ENCODE peak calls at places on chromosomes 11 and 22, in nine cellular contexts. One of them, this sample, is unnamed.

GRCh38 chr22:32202539-32203180 is 2.2 kb downstream of the RFPL2 start:
- DNase-seq in colonic mucosa: peak; percentile 71
- DNase-seq in tibial nerve: no peak
- DNase-seq in Caco-2: peak; percentile 77
- DNase-seq in RWPE2: no peak
- DNase-seq in WTC11: peak; percentile 63
- DNase-seq in endothelial cell: peak; percentile 65
- DNase-seq in astrocyte of the spinal cord: peak; percentile 23
- DNase-seq in Peyer's patch: no peak
- DNase-seq in this sample: no peak

GRCh38 chr22:39933741-39934140 is 26.5 kb upstream of the TMA7B start:
- DNase-seq in colonic mucosa: no peak
- DNase-seq in tibial nerve: no peak
- DNase-seq in Caco-2: no peak
- DNase-seq in RWPE2: no peak
- DNase-seq in WTC11: no peak
- DNase-seq in endothelial cell: no peak
- DNase-seq in astrocyte of the spinal cord: no peak
- DNase-seq in Peyer's patch: peak; percentile 24
- DNase-seq in this sample: no peak

GRCh38 chr11:18650859-18651557 is 16.9 kb upstream of the SPTY2D1 start:
- DNase-seq in colonic mucosa: peak; percentile 66
- DNase-seq in tibial nerve: peak; percentile 29
- DNase-seq in Caco-2: peak; percentile 66
- DNase-seq in RWPE2: no peak
- DNase-seq in WTC11: peak; percentile 66
- DNase-seq in endothelial cell: peak; percentile 55
- DNase-seq in astrocyte of the spinal cord: peak; percentile 45
- DNase-seq in Peyer's patch: peak; percentile 46
- DNase-seq in this sample: no peak

GRCh38 chr11:10942621-10943020 is 84.8 kb upstream of the ZBED5 start:
- DNase-seq in colonic mucosa: no peak
- DNase-seq in tibial nerve: no peak
- DNase-seq in Caco-2: no peak
- DNase-seq in RWPE2: no peak
- DNase-seq in WTC11: no peak
- DNase-seq in endothelial cell: no peak
- DNase-seq in astrocyte of the spinal cord: no peak
- DNase-seq in Peyer's patch: no peak
- DNase-seq in this sample: no peak

GRCh38 chr11:65432133-65432650 is 9.6 kb downstream of the NEAT1 start:
- DNase-seq in colonic mucosa: no peak
- DNase-seq in tibial nerve: no peak
- DNase-seq in Caco-2: no peak
- DNase-seq in RWPE2: no peak
- DNase-seq in WTC11: no peak
- DNase-seq in endothelial cell: no peak
- DNase-seq in astrocyte of the spinal cord: no peak
- DNase-seq in Peyer's patch: no peak
- DNase-seq in this sample: no peak

GRCh38 chr11:128328955-128329551 is 258.3 kb downstream of the ETS1 start:
- DNase-seq in colonic mucosa: no peak
- DNase-seq in tibial nerve: no peak
- DNase-seq in Caco-2: no peak
- DNase-seq in RWPE2: no peak
- DNase-seq in WTC11: no peak
- DNase-seq in endothelial cell: no peak
- DNase-seq in astrocyte of the spinal cord: no peak
- DNase-seq in Peyer's patch: no peak
- DNase-seq in this sample: no peak

GRCh38 chr11:35162795-35163194 is 23.8 kb downstream of the CD44 start:
- DNase-seq in colonic mucosa: no peak
- DNase-seq in tibial nerve: no peak
- DNase-seq in Caco-2: no peak
- DNase-seq in RWPE2: no peak
- DNase-seq in WTC11: no peak
- DNase-seq in endothelial cell: no peak
- DNase-seq in astrocyte of the spinal cord: no peak
- DNase-seq in Peyer's patch: no peak
- DNase-seq in this sample: peak; percentile 58

GRCh38 chr11:119470316-119471266 is 47.6 kb upstream of the THY1 start:
- DNase-seq in colonic mucosa: no peak
- DNase-seq in tibial nerve: no peak
- DNase-seq in Caco-2: no peak
- DNase-seq in RWPE2: no peak
- DNase-seq in WTC11: no peak
- DNase-seq in endothelial cell: no peak
- DNase-seq in astrocyte of the spinal cord: peak; percentile 93
- DNase-seq in Peyer's patch: no peak
- DNase-seq in this sample: no peak

GRCh38 chr11:8777907-8778767 is 95.5 kb downstream of the RPL27A start:
- DNase-seq in colonic mucosa: no peak
- DNase-seq in tibial nerve: no peak
- DNase-seq in Caco-2: no peak
- DNase-seq in RWPE2: no peak
- DNase-seq in WTC11: no peak
- DNase-seq in endothelial cell: no peak
- DNase-seq in astrocyte of the spinal cord: peak; percentile 66
- DNase-seq in Peyer's patch: no peak
- DNase-seq in this sample: no peak
- TF ChIP-seq CTCF in colonic mucosa: no peak
- TF ChIP-seq CTCF in tibial nerve: no peak
- TF ChIP-seq CTCF in Caco-2: no peak
- TF ChIP-seq CTCF in RWPE2: no peak
- TF ChIP-seq CTCF in WTC11: no peak
- TF ChIP-seq CTCF in endothelial cell: no peak
- TF ChIP-seq CTCF in astrocyte of the spinal cord: no peak
- TF ChIP-seq CTCF in Peyer's patch: no peak
- TF ChIP-seq CTCF in this sample: no peak

GRCh38 chr11:69716099-69716498 is 12.3 kb upstream of the FGF19 start:
- DNase-seq in colonic mucosa: no peak
- DNase-seq in tibial nerve: no peak
- DNase-seq in Caco-2: no peak
- DNase-seq in RWPE2: no peak
- DNase-seq in WTC11: no peak
- DNase-seq in endothelial cell: no peak
- DNase-seq in astrocyte of the spinal cord: no peak
- DNase-seq in Peyer's patch: no peak
- DNase-seq in this sample: no peak

GRCh38 chr11:69716891-69717747 is 13.3 kb upstream of the FGF19 start:
- DNase-seq in colonic mucosa: no peak
- DNase-seq in tibial nerve: no peak
- DNase-seq in Caco-2: no peak
- DNase-seq in RWPE2: no peak
- DNase-seq in WTC11: no peak
- DNase-seq in endothelial cell: no peak
- DNase-seq in astrocyte of the spinal cord: no peak
- DNase-seq in Peyer's patch: no peak
- DNase-seq in this sample: no peak

GRCh38 chr11:69718912-69719311 is 15.1 kb upstream of the FGF19 start:
- DNase-seq in colonic mucosa: no peak
- DNase-seq in tibial nerve: no peak
- DNase-seq in Caco-2: no peak
- DNase-seq in RWPE2: no peak
- DNase-seq in WTC11: no peak
- DNase-seq in endothelial cell: no peak
- DNase-seq in astrocyte of the spinal cord: no peak
- DNase-seq in Peyer's patch: no peak
- DNase-seq in this sample: no peak

GRCh38 chr11:69715446-69715845 is 11.6 kb upstream of the FGF19 start:
- DNase-seq in colonic mucosa: no peak
- DNase-seq in tibial nerve: no peak
- DNase-seq in Caco-2: no peak
- DNase-seq in RWPE2: no peak
- DNase-seq in WTC11: no peak
- DNase-seq in endothelial cell: no peak
- DNase-seq in astrocyte of the spinal cord: no peak
- DNase-seq in Peyer's patch: no peak
- DNase-seq in this sample: no peak

DNA sequence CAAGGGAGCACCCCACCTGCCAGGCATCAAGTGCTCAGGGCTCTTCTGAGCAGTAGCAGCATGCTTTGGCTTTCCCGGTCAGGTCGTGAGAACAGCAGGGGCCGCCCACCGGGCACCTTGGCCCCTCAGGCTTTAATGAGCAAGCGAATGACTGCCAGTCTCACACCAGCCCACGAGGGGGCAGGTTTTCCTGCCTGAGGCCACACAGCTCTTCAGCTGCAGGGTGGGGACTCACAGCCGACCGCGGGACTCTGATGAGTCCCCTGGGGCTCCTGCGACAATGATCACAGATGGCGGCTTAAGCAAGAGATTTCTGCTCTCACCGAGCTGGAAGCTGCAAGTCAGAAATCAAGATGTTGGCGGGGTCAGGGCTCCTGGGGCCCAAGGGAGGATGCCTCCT is 14.3 kb upstream of the FGF19 start:
- DNase-seq in colonic mucosa: no peak
- DNase-seq in tibial nerve: no peak
- DNase-seq in Caco-2: peak; percentile 74
- DNase-seq in RWPE2: peak; percentile 31
- DNase-seq in WTC11: peak; percentile 85
- DNase-seq in endothelial cell: peak; percentile 79
- DNase-seq in astrocyte of the spinal cord: peak; percentile 9
- DNase-seq in Peyer's patch: no peak
- DNase-seq in this sample: no peak
- TF ChIP-seq CTCF in colonic mucosa: no peak
- TF ChIP-seq CTCF in tibial nerve: no peak
- TF ChIP-seq CTCF in Caco-2: peak; percentile 85
- TF ChIP-seq CTCF in RWPE2: peak; percentile 29
- TF ChIP-seq CTCF in WTC11: peak; percentile 75
- TF ChIP-seq CTCF in endothelial cell: peak; percentile 76
- TF ChIP-seq CTCF in astrocyte of the spinal cord: peak; percentile 70
- TF ChIP-seq CTCF in Peyer's patch: no peak
- TF ChIP-seq CTCF in this sample: no peak

GRCh38 chr11:70711911-70712185 is 313.5 kb downstream of the CTTN start:
- DNase-seq in colonic mucosa: no peak
- DNase-seq in tibial nerve: no peak
- DNase-seq in Caco-2: no peak
- DNase-seq in RWPE2: no peak
- DNase-seq in WTC11: no peak
- DNase-seq in endothelial cell: no peak
- DNase-seq in astrocyte of the spinal cord: no peak
- DNase-seq in Peyer's patch: no peak
- DNase-seq in this sample: no peak

GRCh38 chr11:70711095-70711910 is 313.0 kb downstream of the CTTN start:
- DNase-seq in colonic mucosa: no peak
- DNase-seq in tibial nerve: no peak
- DNase-seq in Caco-2: no peak
- DNase-seq in RWPE2: no peak
- DNase-seq in WTC11: no peak
- DNase-seq in endothelial cell: no peak
- DNase-seq in astrocyte of the spinal cord: no peak
- DNase-seq in Peyer's patch: no peak
- DNase-seq in this sample: no peak

GRCh38 chr11:70713988-70714665 is 315.8 kb downstream of the CTTN start:
- DNase-seq in colonic mucosa: no peak
- DNase-seq in tibial nerve: no peak
- DNase-seq in Caco-2: no peak
- DNase-seq in RWPE2: no peak
- DNase-seq in WTC11: peak; percentile 64
- DNase-seq in endothelial cell: peak; percentile 22
- DNase-seq in astrocyte of the spinal cord: no peak
- DNase-seq in Peyer's patch: no peak
- DNase-seq in this sample: no peak

GRCh38 chr11:70713436-70713835 is 315.1 kb downstream of the CTTN start:
- DNase-seq in colonic mucosa: no peak
- DNase-seq in tibial nerve: no peak
- DNase-seq in Caco-2: no peak
- DNase-seq in RWPE2: no peak
- DNase-seq in WTC11: no peak
- DNase-seq in endothelial cell: no peak
- DNase-seq in astrocyte of the spinal cord: no peak
- DNase-seq in Peyer's patch: no peak
- DNase-seq in this sample: no peak

GRCh38 chr11:70712471-70712870 is 314.1 kb downstream of the CTTN start:
- DNase-seq in colonic mucosa: peak; percentile 64
- DNase-seq in tibial nerve: no peak
- DNase-seq in Caco-2: no peak
- DNase-seq in RWPE2: peak; percentile 52
- DNase-seq in WTC11: peak; percentile 45
- DNase-seq in endothelial cell: no peak
- DNase-seq in astrocyte of the spinal cord: no peak
- DNase-seq in Peyer's patch: no peak
- DNase-seq in this sample: no peak
- TF ChIP-seq CTCF in colonic mucosa: no peak
- TF ChIP-seq CTCF in tibial nerve: no peak
- TF ChIP-seq CTCF in Caco-2: no peak
- TF ChIP-seq CTCF in RWPE2: no peak
- TF ChIP-seq CTCF in WTC11: no peak
- TF ChIP-seq CTCF in endothelial cell: no peak
- TF ChIP-seq CTCF in astrocyte of the spinal cord: no peak
- TF ChIP-seq CTCF in Peyer's patch: no peak
- TF ChIP-seq CTCF in this sample: no peak

GRCh38 chr11:102304686-102305085 is 12.6 kb upstream of the BIRC3 start:
- DNase-seq in colonic mucosa: no peak
- DNase-seq in tibial nerve: no peak
- DNase-seq in Caco-2: no peak
- DNase-seq in RWPE2: no peak
- DNase-seq in WTC11: no peak
- DNase-seq in endothelial cell: no peak
- DNase-seq in astrocyte of the spinal cord: no peak
- DNase-seq in Peyer's patch: no peak
- DNase-seq in this sample: no peak

GRCh38 chr11:102309621-102310541 is 7.4 kb upstream of the BIRC3 start:
- DNase-seq in colonic mucosa: no peak
- DNase-seq in tibial nerve: no peak
- DNase-seq in Caco-2: no peak
- DNase-seq in RWPE2: no peak
- DNase-seq in WTC11: peak; percentile 79
- DNase-seq in endothelial cell: no peak
- DNase-seq in astrocyte of the spinal cord: no peak
- DNase-seq in Peyer's patch: no peak
- DNase-seq in this sample: no peak

GRCh38 chr11:102306817-102307814 is 10.2 kb upstream of the BIRC3 start:
- DNase-seq in colonic mucosa: no peak
- DNase-seq in tibial nerve: no peak
- DNase-seq in Caco-2: no peak
- DNase-seq in RWPE2: no peak
- DNase-seq in WTC11: no peak
- DNase-seq in endothelial cell: no peak
- DNase-seq in astrocyte of the spinal cord: no peak
- DNase-seq in Peyer's patch: peak; percentile 70
- DNase-seq in this sample: no peak

GRCh38 chr11:102305352-102306047 is 11.8 kb upstream of the BIRC3 start:
- DNase-seq in colonic mucosa: no peak
- DNase-seq in tibial nerve: no peak
- DNase-seq in Caco-2: no peak
- DNase-seq in RWPE2: no peak
- DNase-seq in WTC11: no peak
- DNase-seq in endothelial cell: no peak
- DNase-seq in astrocyte of the spinal cord: no peak
- DNase-seq in Peyer's patch: no peak
- DNase-seq in this sample: no peak

DNA sequence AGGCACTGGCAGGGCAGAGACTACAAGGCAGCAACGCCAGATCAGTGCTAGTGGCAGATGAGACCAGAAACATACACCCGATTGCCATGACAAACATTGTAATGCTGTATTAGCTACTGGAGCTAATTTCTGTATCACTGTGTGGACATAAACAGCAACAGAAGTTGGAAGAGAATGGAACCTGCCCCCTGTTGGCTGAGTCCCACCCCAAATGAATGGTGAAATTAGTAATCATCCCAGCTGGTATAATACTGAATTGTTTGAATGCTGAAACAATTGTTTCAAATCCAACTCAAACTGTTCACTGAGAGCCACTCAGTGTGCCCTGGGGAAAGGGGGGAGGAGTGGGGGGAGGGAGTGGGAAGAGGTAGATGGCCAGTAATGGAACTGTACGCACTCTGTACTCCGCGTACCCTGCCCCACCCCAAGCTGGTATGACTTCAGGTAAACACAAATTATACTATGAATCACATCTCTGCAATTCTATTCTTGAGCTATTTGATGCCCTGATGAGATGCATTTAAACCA is 11.2 kb upstream of the BIRC3 start:
- DNase-seq in colonic mucosa: peak; percentile 76
- DNase-seq in tibial nerve: peak; percentile 15
- DNase-seq in Caco-2: peak; percentile 43
- DNase-seq in RWPE2: peak; percentile 97
- DNase-seq in WTC11: no peak
- DNase-seq in endothelial cell: no peak
- DNase-seq in astrocyte of the spinal cord: no peak
- DNase-seq in Peyer's patch: peak; percentile 52
- DNase-seq in this sample: no peak
- TF ChIP-seq CTCF in colonic mucosa: no peak
- TF ChIP-seq CTCF in tibial nerve: no peak
- TF ChIP-seq CTCF in Caco-2: peak; percentile 20
- TF ChIP-seq CTCF in RWPE2: peak; percentile 52
- TF ChIP-seq CTCF in WTC11: no peak
- TF ChIP-seq CTCF in endothelial cell: no peak
- TF ChIP-seq CTCF in astrocyte of the spinal cord: no peak
- TF ChIP-seq CTCF in Peyer's patch: no peak
- TF ChIP-seq CTCF in this sample: no peak